ENCODE peak calls at places on chromosomes 6 and 20, in ten cellular contexts. W is endodermal cell, O is heart right ventricle, N is PC-9, E is fibroblast of villous mesenchyme, D is H9, B is cardiac fibroblast, T is astrocyte of the spinal cord, C is colonic mucosa, A is neural crest cell. H is an unnamed sample.
A peak's percentile ranks its signal among the peaks of the same experiment; 100 is the strongest.

GRCh38 chr6:31900917-31901414 is 920 bp downstream of the ZBTB12 start:
- DNase-seq in O (no peak), B (no peak), C (peak; percentile 47), W (peak; percentile 76), N (peak; percentile 48), D (peak; percentile 58), A (no peak), T (no peak), E (no peak), H (no peak)

GRCh38 chr20:48656661-48657211 is 171.1 kb downstream of the PREX1 start:
- DNase-seq in C (no peak), E (no peak), A (peak; percentile 37), T (no peak), O (no peak), W (peak; percentile 88), N (peak; percentile 65), B (peak; percentile 19), D (peak; percentile 77), H (peak; percentile 40)

GRCh38 chr6:45423111-45423900 is 45.6 kb upstream of the SUPT3H start:
- DNase-seq in C (no peak), N (no peak), O (peak; percentile 37), T (no peak), E (no peak), W (peak; percentile 80), D (peak; percentile 64), A (peak; percentile 6), B (peak; percentile 38), H (peak; percentile 50)

GRCh38 chr20:56222201-56222600 is 26.3 kb upstream of the MC3R start:
- DNase-seq in W (no peak), C (no peak), D (no peak), O (no peak), A (no peak), T (peak; percentile 45), N (no peak), E (peak; percentile 72), B (peak; percentile 1), H (no peak)

GRCh38 chr20:45595235-45595634 is 16.2 kb upstream of the WFDC8 start:
- DNase-seq in T (no peak), O (no peak), A (no peak), C (no peak), E (no peak), W (no peak), B (no peak), N (no peak), D (no peak), H (no peak)

GRCh38 chr20:57580478-57581201 is 19.7 kb downstream of the PCK1 start:
- DNase-seq in C (no peak), N (no peak), O (no peak), E (no peak), B (no peak), T (no peak), W (no peak), A (no peak), D (no peak), H (no peak)

GRCh38 chr6:31272431-31272830 is 539 bp upstream of the HLA-C start:
- DNase-seq in C (peak; percentile 28), O (no peak), D (no peak), E (peak; percentile 31), B (peak; percentile 10), A (no peak), T (peak; percentile 2), W (no peak), N (no peak), H (no peak)

GRCh38 chr20:8320306-8320705 is 188.2 kb downstream of the PLCB1 start:
- DNase-seq in O (no peak), D (no peak), E (no peak), C (no peak), A (no peak), N (no peak), B (no peak), T (no peak), W (no peak), H (no peak)

GRCh38 chr20:58546312-58546711 is 31.1 kb upstream of the APCDD1L start:
- DNase-seq in N (no peak), B (no peak), W (peak; percentile 13), E (no peak), T (no peak), A (no peak), D (no peak), C (no peak), O (no peak), H (no peak)

GRCh38 chr6:87408721-87409155 is 966 bp downstream of the CFAP206 start:
- DNase-seq in T (no peak), A (no peak), C (no peak), N (no peak), B (no peak), O (no peak), D (no peak), W (no peak), E (no peak), H (no peak)

GRCh38 chr6:64717281-64717680 is 989.7 kb downstream of the EYS start:
- DNase-seq in E (no peak), N (no peak), D (no peak), C (no peak), A (no peak), W (peak; percentile 57), T (no peak), B (no peak), O (no peak), H (no peak)

GRCh38 chr6:95243091-95243490 is 334.2 kb upstream of the MANEA start:
- DNase-seq in O (no peak), B (no peak), D (no peak), C (no peak), T (no peak), N (no peak), E (no peak), W (no peak), A (no peak), H (no peak)

GRCh38 chr6:7236312-7237209 is 76.4 kb downstream of the SSR1 start:
- DNase-seq in C (peak; percentile 53), D (no peak), O (no peak), A (no peak), B (no peak), T (no peak), W (peak; percentile 41), E (no peak), N (peak; percentile 64), H (no peak)

GRCh38 chr20:63230800-63231268 is 4.9 kb upstream of the BIRC7 start:
- DNase-seq in A (peak; percentile 70), B (peak; percentile 67), N (no peak), W (peak; percentile 92), D (peak; percentile 91), O (peak; percentile 58), T (peak; percentile 54), C (peak; percentile 42), E (peak; percentile 79), H (peak; percentile 71)
- TF ChIP-seq CTCF in A (peak; percentile 64), B (peak; percentile 78), N (no peak), W (peak; percentile 79), D (peak; percentile 69), O (peak; percentile 15), T (peak; percentile 80), C (no peak), E (peak; percentile 80), H (no peak)

GRCh38 chr6:115634899-115635298 is 425.8 kb downstream of the FRK start:
- DNase-seq in W (no peak), A (no peak), O (no peak), T (no peak), E (no peak), N (no peak), C (no peak), B (no peak), D (no peak), H (no peak)
- TF ChIP-seq CTCF in W (peak; percentile 50), A (no peak), O (no peak), T (no peak), E (no peak), N (no peak), C (no peak), B (no peak), D (no peak), H (no peak)

DNA sequence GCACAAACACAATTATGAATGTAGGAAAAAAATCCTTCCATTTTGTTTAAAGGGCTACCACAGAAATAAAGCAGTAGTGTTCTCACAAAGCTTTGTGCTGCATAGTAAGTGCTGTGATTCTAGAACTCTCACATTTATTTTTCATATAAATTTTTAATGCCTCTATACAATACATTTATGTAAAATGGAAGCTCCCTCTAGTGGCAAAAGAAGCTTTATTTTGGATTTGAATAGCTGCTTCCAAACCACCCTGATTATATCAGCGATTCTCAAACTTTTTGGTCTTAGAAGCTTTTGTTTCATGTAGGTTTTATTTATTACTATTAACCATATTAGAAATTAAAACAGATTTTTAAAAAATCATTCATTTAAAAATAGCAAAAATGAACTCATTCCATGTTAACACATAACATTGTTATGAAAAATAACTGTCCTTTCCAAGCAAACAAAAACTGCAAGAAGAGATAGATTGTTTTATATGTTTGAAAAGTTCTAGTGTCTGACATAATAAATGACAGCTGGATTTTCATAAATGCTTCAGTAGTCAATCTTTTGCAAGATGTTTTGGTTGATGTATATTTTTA is 38.4 kb downstream of the HS3ST5 start:
- DNase-seq in O (no peak), B (peak; percentile 49), D (no peak), A (no peak), T (peak; percentile 36), N (no peak), W (no peak), C (no peak), E (peak; percentile 22), H (no peak)
- TF ChIP-seq CTCF in O (peak; percentile 19), B (peak; percentile 47), D (peak; percentile 70), A (peak; percentile 72), T (peak; percentile 44), N (peak; percentile 84), W (peak; percentile 81), C (peak; percentile 22), E (peak; percentile 43), H (peak; percentile 72)

GRCh38 chr6:170480045-170480714 is 72.9 kb downstream of the PSMB1 start:
- DNase-seq in O (no peak), B (peak; percentile 33), T (peak; percentile 50), C (no peak), E (peak; percentile 17), D (peak; percentile 47), W (peak; percentile 62), A (no peak), N (no peak), H (no peak)
- TF ChIP-seq CTCF in O (no peak), B (peak; percentile 31), T (peak; percentile 51), C (no peak), E (peak; percentile 38), D (peak; percentile 55), W (peak; percentile 68), A (peak; percentile 22), N (no peak), H (no peak)

GRCh38 chr20:25860531-25861150 is 164.0 kb upstream of the ZNF337 start:
- DNase-seq in D (no peak), C (no peak), T (no peak), E (no peak), B (no peak), W (no peak), O (no peak), N (no peak), A (no peak), H (no peak)
- TF ChIP-seq CTCF in D (no peak), C (no peak), T (no peak), E (no peak), B (no peak), W (no peak), O (no peak), N (no peak), A (no peak), H (no peak)

H was measured in endothelial cell.